ENCODE peak calls at places on chromosomes 6 and 20, in six cellular contexts. One of them, this sample, is unnamed.

GRCh38 chr6:65709099-65709830 is 2.2 kb upstream of the EYS start:
- DNase-seq in CD8-positive, alpha-beta T cell: no peak
- DNase-seq in CD4-positive, CD25-positive, alpha-beta regulatory T cell: no peak
- DNase-seq in T-helper 17 cell: no peak
- DNase-seq in right atrium auricular region: no peak
- DNase-seq in heart right ventricle: no peak
- DNase-seq in this sample: no peak

GRCh38 chr20:34990231-34990630 is 34.6 kb downstream of the MYH7B start:
- DNase-seq in right atrium auricular region: no peak
- DNase-seq in CD4-positive, CD25-positive, alpha-beta regulatory T cell: no peak
- DNase-seq in heart right ventricle: no peak
- DNase-seq in CD8-positive, alpha-beta T cell: no peak
- DNase-seq in T-helper 17 cell: no peak
- DNase-seq in this sample: no peak

GRCh38 chr20:18003897-18004296 is 35.1 kb downstream of the MGME1 start:
- DNase-seq in CD8-positive, alpha-beta T cell: no peak
- DNase-seq in CD4-positive, CD25-positive, alpha-beta regulatory T cell: no peak
- DNase-seq in right atrium auricular region: no peak
- DNase-seq in T-helper 17 cell: no peak
- DNase-seq in heart right ventricle: no peak
- DNase-seq in this sample: no peak

GRCh38 chr20:25294459-25295385 is 46.8 kb downstream of the PYGB start:
- DNase-seq in heart right ventricle: no peak
- DNase-seq in T-helper 17 cell: peak; percentile 44
- DNase-seq in right atrium auricular region: no peak
- DNase-seq in CD4-positive, CD25-positive, alpha-beta regulatory T cell: peak; percentile 58
- DNase-seq in CD8-positive, alpha-beta T cell: peak; percentile 24
- DNase-seq in this sample: no peak

GRCh38 chr6:32852018-32852843 is 1.3 kb downstream of the TAP1 start:
- DNase-seq in CD8-positive, alpha-beta T cell: no peak
- DNase-seq in T-helper 17 cell: no peak
- DNase-seq in right atrium auricular region: peak; percentile 68
- DNase-seq in heart right ventricle: no peak
- DNase-seq in CD4-positive, CD25-positive, alpha-beta regulatory T cell: no peak
- DNase-seq in this sample: no peak

GRCh38 chr6:17214106-17214505 is 67.1 kb upstream of the RBM24 start:
- DNase-seq in heart right ventricle: no peak
- DNase-seq in CD8-positive, alpha-beta T cell: no peak
- DNase-seq in CD4-positive, CD25-positive, alpha-beta regulatory T cell: no peak
- DNase-seq in T-helper 17 cell: no peak
- DNase-seq in right atrium auricular region: no peak
- DNase-seq in this sample: no peak

GRCh38 chr20:12638633-12639360 is 370.0 kb upstream of the SPTLC3 start:
- DNase-seq in heart right ventricle: no peak
- DNase-seq in CD4-positive, CD25-positive, alpha-beta regulatory T cell: no peak
- DNase-seq in right atrium auricular region: no peak
- DNase-seq in CD8-positive, alpha-beta T cell: no peak
- DNase-seq in T-helper 17 cell: no peak
- DNase-seq in this sample: no peak

GRCh38 chr6:152948150-152948768 is 34.6 kb downstream of the FBXO5 start:
- DNase-seq in CD4-positive, CD25-positive, alpha-beta regulatory T cell: peak; percentile 36
- DNase-seq in T-helper 17 cell: no peak
- DNase-seq in CD8-positive, alpha-beta T cell: no peak
- DNase-seq in heart right ventricle: no peak
- DNase-seq in right atrium auricular region: no peak
- DNase-seq in this sample: no peak

GRCh38 chr6:114068119-114068518 is 97.2 kb upstream of the HDAC2 start:
- DNase-seq in T-helper 17 cell: no peak
- DNase-seq in right atrium auricular region: no peak
- DNase-seq in CD8-positive, alpha-beta T cell: no peak
- DNase-seq in heart right ventricle: no peak
- DNase-seq in CD4-positive, CD25-positive, alpha-beta regulatory T cell: no peak
- DNase-seq in this sample: no peak

GRCh38 chr6:101626264-101626663 is 232.8 kb downstream of the GRIK2 start:
- DNase-seq in T-helper 17 cell: no peak
- DNase-seq in CD8-positive, alpha-beta T cell: no peak
- DNase-seq in CD4-positive, CD25-positive, alpha-beta regulatory T cell: no peak
- DNase-seq in heart right ventricle: no peak
- DNase-seq in right atrium auricular region: no peak
- DNase-seq in this sample: no peak

GRCh38 chr20:32479697-32480140 is 105.4 kb downstream of the NOL4L start:
- DNase-seq in heart right ventricle: no peak
- DNase-seq in T-helper 17 cell: no peak
- DNase-seq in right atrium auricular region: no peak
- DNase-seq in CD4-positive, CD25-positive, alpha-beta regulatory T cell: no peak
- DNase-seq in CD8-positive, alpha-beta T cell: no peak
- DNase-seq in this sample: no peak

GRCh38 chr6:1614448-1614766 is 4.7 kb downstream of the FOXC1 start:
- DNase-seq in CD4-positive, CD25-positive, alpha-beta regulatory T cell: no peak
- DNase-seq in CD8-positive, alpha-beta T cell: no peak
- DNase-seq in right atrium auricular region: no peak
- DNase-seq in heart right ventricle: no peak
- DNase-seq in T-helper 17 cell: no peak
- DNase-seq in this sample: no peak

GRCh38 chr6:114061116-114061515 is 90.2 kb upstream of the HDAC2 start:
- DNase-seq in CD4-positive, CD25-positive, alpha-beta regulatory T cell: no peak
- DNase-seq in heart right ventricle: no peak
- DNase-seq in CD8-positive, alpha-beta T cell: no peak
- DNase-seq in T-helper 17 cell: no peak
- DNase-seq in right atrium auricular region: no peak
- DNase-seq in this sample: no peak

GRCh38 chr6:38012573-38012972 is 193.0 kb downstream of the ZFAND3 start:
- DNase-seq in T-helper 17 cell: no peak
- DNase-seq in CD4-positive, CD25-positive, alpha-beta regulatory T cell: peak; percentile 13
- DNase-seq in heart right ventricle: no peak
- DNase-seq in CD8-positive, alpha-beta T cell: no peak
- DNase-seq in right atrium auricular region: no peak
- DNase-seq in this sample: no peak

GRCh38 chr6:19354181-19354580 is 483.0 kb upstream of the ID4 start:
- DNase-seq in T-helper 17 cell: no peak
- DNase-seq in right atrium auricular region: no peak
- DNase-seq in CD4-positive, CD25-positive, alpha-beta regulatory T cell: no peak
- DNase-seq in CD8-positive, alpha-beta T cell: no peak
- DNase-seq in heart right ventricle: no peak
- DNase-seq in this sample: no peak

GRCh38 chr20:46324960-46325703 is 16.8 kb upstream of the CDH22 start:
- DNase-seq in right atrium auricular region: no peak
- DNase-seq in CD8-positive, alpha-beta T cell: no peak
- DNase-seq in CD4-positive, CD25-positive, alpha-beta regulatory T cell: no peak
- DNase-seq in heart right ventricle: no peak
- DNase-seq in T-helper 17 cell: no peak
- DNase-seq in this sample: peak; percentile 38

GRCh38 chr20:45138451-45139300 is 14.4 kb upstream of the WFDC12 start:
- DNase-seq in T-helper 17 cell: peak; percentile 38
- DNase-seq in heart right ventricle: peak; percentile 36
- DNase-seq in CD4-positive, CD25-positive, alpha-beta regulatory T cell: peak; percentile 13
- DNase-seq in right atrium auricular region: no peak
- DNase-seq in CD8-positive, alpha-beta T cell: no peak
- DNase-seq in this sample: peak; percentile 32

GRCh38 chr6:54865091-54865631 is 18.6 kb downstream of the FAM83B start:
- DNase-seq in heart right ventricle: no peak
- DNase-seq in CD8-positive, alpha-beta T cell: no peak
- DNase-seq in right atrium auricular region: no peak
- DNase-seq in CD4-positive, CD25-positive, alpha-beta regulatory T cell: no peak
- DNase-seq in T-helper 17 cell: no peak
- DNase-seq in this sample: no peak

GRCh38 chr6:141653590-141653989 is 479.1 kb upstream of the GJE1 start:
- DNase-seq in heart right ventricle: no peak
- DNase-seq in T-helper 17 cell: no peak
- DNase-seq in right atrium auricular region: no peak
- DNase-seq in CD8-positive, alpha-beta T cell: no peak
- DNase-seq in CD4-positive, CD25-positive, alpha-beta regulatory T cell: no peak
- DNase-seq in this sample: no peak

GRCh38 chr6:137165375-137166246 is 7.8 kb downstream of the IL22RA2 start:
- DNase-seq in CD4-positive, CD25-positive, alpha-beta regulatory T cell: no peak
- DNase-seq in T-helper 17 cell: peak; percentile 34
- DNase-seq in right atrium auricular region: no peak
- DNase-seq in heart right ventricle: peak; percentile 40
- DNase-seq in CD8-positive, alpha-beta T cell: no peak
- DNase-seq in this sample: no peak

GRCh38 chr6:53119772-53120409 is 28.8 kb downstream of the GCM1 start:
- DNase-seq in heart right ventricle: no peak
- DNase-seq in right atrium auricular region: no peak
- DNase-seq in CD8-positive, alpha-beta T cell: no peak
- DNase-seq in CD4-positive, CD25-positive, alpha-beta regulatory T cell: no peak
- DNase-seq in T-helper 17 cell: no peak
- DNase-seq in this sample: no peak

GRCh38 chr20:53408728-53409157 is 184.9 kb downstream of the ZNF217 start:
- DNase-seq in heart right ventricle: no peak
- DNase-seq in right atrium auricular region: no peak
- DNase-seq in CD4-positive, CD25-positive, alpha-beta regulatory T cell: no peak
- DNase-seq in CD8-positive, alpha-beta T cell: no peak
- DNase-seq in T-helper 17 cell: no peak
- DNase-seq in this sample: no peak

GRCh38 chr6:340991-341827 is 48.9 kb downstream of the DUSP22 start:
- DNase-seq in T-helper 17 cell: no peak
- DNase-seq in CD8-positive, alpha-beta T cell: no peak
- DNase-seq in CD4-positive, CD25-positive, alpha-beta regulatory T cell: no peak
- DNase-seq in right atrium auricular region: no peak
- DNase-seq in heart right ventricle: no peak
- DNase-seq in this sample: no peak

GRCh38 chr6:4460595-4461475 is 315.4 kb upstream of the CDYL start:
- DNase-seq in right atrium auricular region: peak; percentile 91
- DNase-seq in CD4-positive, CD25-positive, alpha-beta regulatory T cell: no peak
- DNase-seq in heart right ventricle: peak; percentile 67
- DNase-seq in T-helper 17 cell: no peak
- DNase-seq in CD8-positive, alpha-beta T cell: no peak
- DNase-seq in this sample: peak; percentile 53

DNA sequence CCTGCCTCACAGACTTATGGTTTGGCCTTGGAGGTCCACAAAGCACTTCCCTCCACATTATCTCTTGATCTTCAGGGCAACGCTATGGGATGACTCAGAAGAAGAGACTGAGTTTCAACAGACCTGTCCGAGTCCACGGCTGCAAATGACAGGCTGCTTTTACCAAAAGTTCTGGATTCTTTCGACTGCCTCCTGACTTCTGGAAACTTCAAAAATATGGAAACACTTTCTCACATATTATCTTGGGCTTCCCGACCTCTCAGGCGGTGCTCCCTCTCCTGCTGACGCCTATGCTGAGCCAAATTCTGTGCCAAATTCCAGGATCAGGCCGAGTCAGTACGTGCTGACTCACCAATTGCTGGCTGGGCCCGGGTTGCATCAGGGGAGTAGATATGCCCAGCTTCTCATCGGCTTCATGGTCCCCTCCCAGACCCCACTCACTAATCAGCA is 190.2 kb downstream of the BMP7 start:
- DNase-seq in right atrium auricular region: no peak
- DNase-seq in CD4-positive, CD25-positive, alpha-beta regulatory T cell: no peak
- DNase-seq in CD8-positive, alpha-beta T cell: no peak
- DNase-seq in heart right ventricle: no peak
- DNase-seq in T-helper 17 cell: no peak
- DNase-seq in this sample: no peak
- H3K9me3 ChIP-seq in right atrium auricular region: peaks cover 22% of the 10 kb centered on the region
- H3K9me3 ChIP-seq in CD4-positive, CD25-positive, alpha-beta regulatory T cell: peaks cover 17% of the 10 kb centered on the region
- H3K9me3 ChIP-seq in CD8-positive, alpha-beta T cell: no peaks in the 10 kb centered on the region
- H3K9me3 ChIP-seq in heart right ventricle: peaks cover 13% of the 10 kb centered on the region
- H3K9me3 ChIP-seq in T-helper 17 cell: no peaks in the 10 kb centered on the region
- H3K9me3 ChIP-seq in this sample: peaks cover 20% of the 10 kb centered on the region

DNA sequence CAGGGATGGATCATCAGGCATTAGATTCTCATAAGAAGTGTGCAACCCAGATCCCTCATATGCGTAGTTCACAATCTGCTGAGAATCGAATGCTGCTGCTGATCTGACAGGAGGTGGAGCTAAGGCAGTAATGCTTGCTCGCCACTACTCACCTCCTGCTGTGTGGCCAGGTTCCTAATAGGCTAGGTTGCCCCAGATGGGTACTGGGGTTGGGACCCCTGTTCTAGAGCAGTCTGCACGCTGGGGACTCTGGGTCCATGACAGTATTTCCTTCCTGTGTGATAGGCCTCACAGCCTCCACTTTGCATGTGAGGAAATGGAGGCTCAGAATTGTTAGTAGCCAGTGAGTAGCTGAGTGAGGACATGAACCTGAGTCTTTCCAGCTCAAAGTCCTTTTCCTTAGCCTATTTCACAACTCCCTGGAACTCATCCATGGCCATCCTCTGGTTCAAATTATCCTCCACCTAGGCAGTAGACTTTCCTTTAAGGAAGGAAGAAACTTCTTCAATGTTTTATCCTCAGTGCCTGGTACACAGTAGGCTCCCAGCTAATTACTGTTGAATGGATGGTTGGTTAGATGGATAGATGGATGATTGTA is 117.2 kb downstream of the SYCP2 start:
- DNase-seq in T-helper 17 cell: no peak
- DNase-seq in heart right ventricle: no peak
- DNase-seq in right atrium auricular region: no peak
- DNase-seq in CD4-positive, CD25-positive, alpha-beta regulatory T cell: no peak
- DNase-seq in CD8-positive, alpha-beta T cell: no peak
- DNase-seq in this sample: no peak
- H3K9me3 ChIP-seq in T-helper 17 cell: no peaks in the 10 kb centered on the region
- H3K9me3 ChIP-seq in heart right ventricle: no peaks in the 10 kb centered on the region
- H3K9me3 ChIP-seq in right atrium auricular region: no peaks in the 10 kb centered on the region
- H3K9me3 ChIP-seq in CD4-positive, CD25-positive, alpha-beta regulatory T cell: no peaks in the 10 kb centered on the region
- H3K9me3 ChIP-seq in CD8-positive, alpha-beta T cell: no peaks in the 10 kb centered on the region
- H3K9me3 ChIP-seq in this sample: no peaks in the 10 kb centered on the region

DNA sequence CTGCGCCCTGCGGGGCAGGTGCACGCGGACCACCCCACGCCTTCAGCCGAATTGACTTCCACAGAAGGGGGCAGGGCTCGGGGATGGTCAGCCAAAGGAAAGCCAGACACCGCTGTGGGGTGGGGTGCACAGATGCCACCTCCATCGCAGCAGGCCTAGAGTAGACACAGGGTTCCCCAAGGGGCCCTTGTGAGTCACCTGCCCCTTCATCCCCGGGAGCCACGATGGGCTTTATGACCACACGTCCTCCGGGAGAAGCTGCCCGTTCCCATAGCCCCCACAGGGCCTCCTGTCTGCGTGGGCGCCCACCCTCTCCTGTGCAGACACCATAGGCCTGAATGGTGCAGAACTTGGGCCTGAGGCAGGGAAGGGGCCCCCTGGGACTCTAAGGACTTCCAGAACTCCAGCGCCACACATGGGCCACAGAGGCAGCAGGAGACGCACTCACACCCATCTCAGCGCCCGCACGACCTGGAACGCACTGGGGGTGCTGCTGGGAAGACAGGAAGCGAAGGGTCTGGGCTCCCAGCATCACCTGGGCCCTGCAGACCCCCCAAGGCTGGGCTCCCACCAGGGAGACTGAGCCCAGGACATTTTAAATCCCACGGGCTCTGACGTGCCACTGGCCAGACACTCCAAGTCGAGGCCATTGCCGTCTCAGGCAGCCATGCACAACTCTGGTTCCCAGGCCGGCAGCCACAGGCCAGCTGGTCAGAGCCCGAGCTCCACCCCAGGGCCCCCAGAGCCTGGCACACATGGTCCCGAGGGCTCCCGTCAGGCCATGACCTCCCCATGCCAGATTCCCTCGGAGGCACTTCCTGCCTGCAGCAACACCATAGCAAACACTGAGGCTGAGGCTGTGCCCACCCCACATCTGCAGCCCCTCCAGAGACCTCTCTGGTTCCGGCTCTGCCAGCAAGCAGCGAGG is 134.2 kb downstream of the DLL1 start:
- DNase-seq in right atrium auricular region: no peak
- DNase-seq in T-helper 17 cell: no peak
- DNase-seq in CD8-positive, alpha-beta T cell: no peak
- DNase-seq in heart right ventricle: no peak
- DNase-seq in CD4-positive, CD25-positive, alpha-beta regulatory T cell: no peak
- DNase-seq in this sample: no peak
- H3K9me3 ChIP-seq in right atrium auricular region: no peaks in the 10 kb centered on the region
- H3K9me3 ChIP-seq in T-helper 17 cell: no peaks in the 10 kb centered on the region
- H3K9me3 ChIP-seq in CD8-positive, alpha-beta T cell: no peaks in the 10 kb centered on the region
- H3K9me3 ChIP-seq in heart right ventricle: no peaks in the 10 kb centered on the region
- H3K9me3 ChIP-seq in CD4-positive, CD25-positive, alpha-beta regulatory T cell: no peaks in the 10 kb centered on the region
- H3K9me3 ChIP-seq in this sample: no peaks in the 10 kb centered on the region

GRCh38 chr6:169894377-169894960 is 143.0 kb downstream of the ERMARD start:
- DNase-seq in heart right ventricle: no peak
- DNase-seq in T-helper 17 cell: no peak
- DNase-seq in CD8-positive, alpha-beta T cell: no peak
- DNase-seq in CD4-positive, CD25-positive, alpha-beta regulatory T cell: no peak
- DNase-seq in right atrium auricular region: peak; percentile 36
- DNase-seq in this sample: no peak
- H3K9me3 ChIP-seq in heart right ventricle: no peaks in the 10 kb centered on the region
- H3K9me3 ChIP-seq in T-helper 17 cell: no peaks in the 10 kb centered on the region
- H3K9me3 ChIP-seq in CD8-positive, alpha-beta T cell: no peaks in the 10 kb centered on the region
- H3K9me3 ChIP-seq in CD4-positive, CD25-positive, alpha-beta regulatory T cell: peaks cover 9% of the 10 kb centered on the region
- H3K9me3 ChIP-seq in right atrium auricular region: no peaks in the 10 kb centered on the region
- H3K9me3 ChIP-seq in this sample: peaks cover 28% of the 10 kb centered on the region